ENCODE peak calls at places on chromosomes 6 and 20, in five cellular contexts. One of them, this sample, is unnamed.

GRCh38 chr6:43582911-43583310 is 6.9 kb downstream of the POLH start:
- DNase-seq in glutamatergic neuron: no peak
- DNase-seq in SK-N-SH: no peak
- DNase-seq in MM.1S: no peak
- DNase-seq in AG04450: no peak
- DNase-seq in this sample: no peak

GRCh38 chr6:35474978-35475570 is 6.9 kb downstream of the RPL10A start:
- DNase-seq in SK-N-SH: no peak
- DNase-seq in glutamatergic neuron: no peak
- DNase-seq in AG04450: no peak
- DNase-seq in MM.1S: no peak
- DNase-seq in this sample: no peak

GRCh38 chr20:64056639-64056888 is 6.4 kb upstream of the TCEA2 start:
- DNase-seq in AG04450: no peak
- DNase-seq in MM.1S: no peak
- DNase-seq in glutamatergic neuron: no peak
- DNase-seq in SK-N-SH: no peak
- DNase-seq in this sample: no peak

GRCh38 chr20:14879839-14880238 is 542.4 kb upstream of the FLRT3 start:
- DNase-seq in MM.1S: peak; percentile 48
- DNase-seq in AG04450: no peak
- DNase-seq in glutamatergic neuron: no peak
- DNase-seq in SK-N-SH: no peak
- DNase-seq in this sample: no peak

GRCh38 chr6:163585932-163586437 is 171.5 kb downstream of the QKI start:
- DNase-seq in MM.1S: no peak
- DNase-seq in SK-N-SH: no peak
- DNase-seq in glutamatergic neuron: no peak
- DNase-seq in AG04450: peak; percentile 55
- DNase-seq in this sample: no peak

GRCh38 chr6:155317186-155317585 is 2.9 kb upstream of the TFB1M start:
- DNase-seq in AG04450: no peak
- DNase-seq in glutamatergic neuron: no peak
- DNase-seq in MM.1S: no peak
- DNase-seq in SK-N-SH: no peak
- DNase-seq in this sample: no peak

GRCh38 chr20:63475209-63475608 is 2.8 kb upstream of the KCNQ2 start:
- DNase-seq in glutamatergic neuron: no peak
- DNase-seq in AG04450: no peak
- DNase-seq in MM.1S: no peak
- DNase-seq in SK-N-SH: no peak
- DNase-seq in this sample: peak; percentile 81

GRCh38 chr6:30518505-30518850 is 29.2 kb downstream of the HLA-E start:
- DNase-seq in AG04450: no peak
- DNase-seq in glutamatergic neuron: no peak
- DNase-seq in MM.1S: no peak
- DNase-seq in SK-N-SH: no peak
- DNase-seq in this sample: no peak

GRCh38 chr6:32074996-32075532 is 34.1 kb downstream of the TNXB start:
- DNase-seq in SK-N-SH: no peak
- DNase-seq in glutamatergic neuron: no peak
- DNase-seq in MM.1S: no peak
- DNase-seq in AG04450: no peak
- DNase-seq in this sample: no peak

GRCh38 chr20:3890999-3891929 is 2.1 kb downstream of the PANK2 start:
- DNase-seq in MM.1S: no peak
- DNase-seq in AG04450: no peak
- DNase-seq in glutamatergic neuron: no peak
- DNase-seq in SK-N-SH: no peak
- DNase-seq in this sample: no peak

GRCh38 chr20:40931348-40932044 is 97.1 kb upstream of the TOP1 start:
- DNase-seq in AG04450: no peak
- DNase-seq in SK-N-SH: no peak
- DNase-seq in glutamatergic neuron: peak; percentile 46
- DNase-seq in MM.1S: no peak
- DNase-seq in this sample: no peak

GRCh38 chr20:51272392-51272791 is 249.5 kb upstream of the KCNG1 start:
- DNase-seq in AG04450: peak; percentile 41
- DNase-seq in glutamatergic neuron: no peak
- DNase-seq in SK-N-SH: no peak
- DNase-seq in MM.1S: no peak
- DNase-seq in this sample: no peak

GRCh38 chr6:14270925-14271791 is 153.6 kb downstream of the CD83 start:
- DNase-seq in glutamatergic neuron: no peak
- DNase-seq in AG04450: peak; percentile 20
- DNase-seq in MM.1S: no peak
- DNase-seq in SK-N-SH: no peak
- DNase-seq in this sample: no peak

GRCh38 chr6:4615231-4615630 is 161.0 kb upstream of the CDYL start:
- DNase-seq in SK-N-SH: no peak
- DNase-seq in MM.1S: no peak
- DNase-seq in glutamatergic neuron: no peak
- DNase-seq in AG04450: no peak
- DNase-seq in this sample: no peak

GRCh38 chr6:45491048-45491447 is 113.3 kb upstream of the SUPT3H start:
- DNase-seq in AG04450: no peak
- DNase-seq in MM.1S: no peak
- DNase-seq in glutamatergic neuron: no peak
- DNase-seq in SK-N-SH: no peak
- DNase-seq in this sample: no peak

GRCh38 chr6:35370124-35370741 is 27.9 kb downstream of the PPARD start:
- DNase-seq in AG04450: peak; percentile 46
- DNase-seq in MM.1S: peak; percentile 33
- DNase-seq in SK-N-SH: no peak
- DNase-seq in glutamatergic neuron: no peak
- DNase-seq in this sample: no peak

GRCh38 chr6:5943591-5943990 is 63.1 kb downstream of the NRN1 start:
- DNase-seq in MM.1S: no peak
- DNase-seq in SK-N-SH: no peak
- DNase-seq in glutamatergic neuron: no peak
- DNase-seq in AG04450: no peak
- DNase-seq in this sample: no peak

GRCh38 chr6:135114355-135115145 is 59.9 kb upstream of the HBS1L start:
- DNase-seq in MM.1S: no peak
- DNase-seq in glutamatergic neuron: no peak
- DNase-seq in AG04450: no peak
- DNase-seq in SK-N-SH: no peak
- DNase-seq in this sample: no peak

GRCh38 chr6:30321692-30322388 is 4.9 kb upstream of the TRIM39 start:
- DNase-seq in glutamatergic neuron: no peak
- DNase-seq in MM.1S: no peak
- DNase-seq in AG04450: no peak
- DNase-seq in SK-N-SH: no peak
- DNase-seq in this sample: no peak

GRCh38 chr6:26502169-26502568 is 2.1 kb downstream of the BTN1A1 start:
- DNase-seq in MM.1S: no peak
- DNase-seq in SK-N-SH: no peak
- DNase-seq in glutamatergic neuron: no peak
- DNase-seq in AG04450: no peak
- DNase-seq in this sample: no peak

GRCh38 chr20:43138061-43138860 is 51.4 kb downstream of the PTPRT start:
- DNase-seq in SK-N-SH: no peak
- DNase-seq in AG04450: no peak
- DNase-seq in glutamatergic neuron: no peak
- DNase-seq in MM.1S: no peak
- DNase-seq in this sample: no peak

GRCh38 chr6:153947817-153948447 is 91.1 kb upstream of the OPRM1 start:
- DNase-seq in glutamatergic neuron: peak; percentile 51
- DNase-seq in AG04450: no peak
- DNase-seq in SK-N-SH: peak; percentile 19
- DNase-seq in MM.1S: no peak
- DNase-seq in this sample: peak; percentile 53

GRCh38 chr6:105112577-105112976 is 67.2 kb downstream of the POPDC3 start:
- DNase-seq in glutamatergic neuron: no peak
- DNase-seq in AG04450: no peak
- DNase-seq in MM.1S: peak; percentile 7
- DNase-seq in SK-N-SH: no peak
- DNase-seq in this sample: no peak

GRCh38 chr6:64250126-64250525 is 614.5 kb downstream of the PHF3 start:
- DNase-seq in SK-N-SH: no peak
- DNase-seq in glutamatergic neuron: no peak
- DNase-seq in AG04450: peak; percentile 34
- DNase-seq in MM.1S: no peak
- DNase-seq in this sample: no peak

GRCh38 chr6:7833753-7834075 is 76.9 kb downstream of the TXNDC5 start:
- DNase-seq in glutamatergic neuron: no peak
- DNase-seq in AG04450: no peak
- DNase-seq in SK-N-SH: no peak
- DNase-seq in MM.1S: no peak
- DNase-seq in this sample: no peak

GRCh38 chr20:62832212-62832922 is 15.5 kb downstream of the COL9A3 start:
- DNase-seq in SK-N-SH: peak; percentile 21
- DNase-seq in MM.1S: peak; percentile 79
- DNase-seq in AG04450: no peak
- DNase-seq in glutamatergic neuron: peak; percentile 50
- DNase-seq in this sample: no peak

GRCh38 chr6:44002591-44003344 is 124.5 kb downstream of the MRPL14 start:
- DNase-seq in SK-N-SH: peak; percentile 72
- DNase-seq in MM.1S: peak; percentile 65
- DNase-seq in glutamatergic neuron: peak; percentile 63
- DNase-seq in AG04450: no peak
- DNase-seq in this sample: peak; percentile 81

GRCh38 chr6:31794866-31795615 is 511 bp downstream of the VARS1 start:
- DNase-seq in glutamatergic neuron: peak; percentile 49
- DNase-seq in SK-N-SH: peak; percentile 80
- DNase-seq in MM.1S: no peak
- DNase-seq in AG04450: no peak
- DNase-seq in this sample: peak; percentile 42

GRCh38 chr6:151239603-151240035 is at the start of gene AKAP12:
- DNase-seq in SK-N-SH: no peak
- DNase-seq in AG04450: peak; percentile 23
- DNase-seq in MM.1S: no peak
- DNase-seq in glutamatergic neuron: peak; percentile 67
- DNase-seq in this sample: no peak

GRCh38 chr6:2743280-2744205 is 7.2 kb downstream of the MYLK4 start:
- DNase-seq in SK-N-SH: no peak
- DNase-seq in AG04450: no peak
- DNase-seq in MM.1S: no peak
- DNase-seq in glutamatergic neuron: no peak
- DNase-seq in this sample: no peak

GRCh38 chr6:53567701-53568100 is 22.8 kb upstream of the GCLC start:
- DNase-seq in AG04450: no peak
- DNase-seq in SK-N-SH: no peak
- DNase-seq in glutamatergic neuron: no peak
- DNase-seq in MM.1S: no peak
- DNase-seq in this sample: no peak

GRCh38 chr6:45678063-45678620 is 300.4 kb upstream of the SUPT3H start:
- DNase-seq in AG04450: no peak
- DNase-seq in SK-N-SH: no peak
- DNase-seq in MM.1S: no peak
- DNase-seq in glutamatergic neuron: no peak
- DNase-seq in this sample: no peak

GRCh38 chr20:6533321-6533720 is 234.2 kb upstream of the BMP2 start:
- DNase-seq in SK-N-SH: no peak
- DNase-seq in AG04450: peak; percentile 72
- DNase-seq in glutamatergic neuron: no peak
- DNase-seq in MM.1S: no peak
- DNase-seq in this sample: no peak

GRCh38 chr6:142474446-142475289 is 172.9 kb downstream of the ADGRG6 start:
- DNase-seq in MM.1S: peak; percentile 14
- DNase-seq in glutamatergic neuron: peak; percentile 57
- DNase-seq in SK-N-SH: peak; percentile 47
- DNase-seq in AG04450: peak; percentile 44
- DNase-seq in this sample: peak; percentile 59

GRCh38 chr20:61599061-61599930 is 347.2 kb downstream of the CDH4 start:
- DNase-seq in AG04450: no peak
- DNase-seq in MM.1S: no peak
- DNase-seq in SK-N-SH: peak; percentile 62
- DNase-seq in glutamatergic neuron: peak; percentile 53
- DNase-seq in this sample: peak; percentile 23
- TF ChIP-seq CTCF in AG04450: no peak
- TF ChIP-seq CTCF in MM.1S: peak; percentile 16
- TF ChIP-seq CTCF in SK-N-SH: no peak
- TF ChIP-seq CTCF in glutamatergic neuron: no peak
- TF ChIP-seq CTCF in this sample: peak; percentile 12

DNA sequence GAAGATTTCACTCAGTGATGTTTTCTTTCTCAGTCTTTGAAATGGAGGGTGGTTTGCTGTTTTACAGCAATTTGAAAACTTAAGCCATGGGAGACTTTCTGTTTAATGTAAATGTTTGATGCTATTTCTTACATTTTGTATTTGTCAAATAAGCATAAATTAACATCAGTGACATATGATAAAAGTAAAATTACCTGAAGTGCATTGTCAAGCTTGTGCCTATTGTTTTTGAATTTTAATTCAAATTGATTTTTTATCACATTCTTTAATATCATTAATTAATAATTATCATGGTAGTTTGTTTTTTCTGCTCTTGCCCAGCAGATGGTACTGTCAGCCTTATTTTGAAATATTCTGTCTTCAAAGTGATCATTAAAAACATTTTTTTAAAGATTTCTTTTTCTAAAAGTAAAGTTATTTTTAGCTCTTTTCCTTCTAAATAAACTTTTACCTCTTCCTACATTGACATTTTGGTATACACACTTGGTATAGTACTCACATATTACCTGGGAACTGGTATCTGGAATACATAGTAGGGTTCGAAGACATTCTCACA is 29.1 kb downstream of the L3MBTL3 start:
- DNase-seq in AG04450: no peak
- DNase-seq in MM.1S: no peak
- DNase-seq in glutamatergic neuron: no peak
- DNase-seq in SK-N-SH: no peak
- DNase-seq in this sample: no peak
- TF ChIP-seq CTCF in AG04450: peak; percentile 26
- TF ChIP-seq CTCF in MM.1S: no peak
- TF ChIP-seq CTCF in glutamatergic neuron: no peak
- TF ChIP-seq CTCF in SK-N-SH: peak; percentile 43
- TF ChIP-seq CTCF in this sample: no peak

GRCh38 chr20:8454137-8454712 is 322.2 kb downstream of the PLCB1 start:
- DNase-seq in glutamatergic neuron: no peak
- DNase-seq in AG04450: peak; percentile 71
- DNase-seq in SK-N-SH: peak; percentile 8
- DNase-seq in MM.1S: no peak
- DNase-seq in this sample: no peak
- TF ChIP-seq CTCF in glutamatergic neuron: peak; percentile 22
- TF ChIP-seq CTCF in AG04450: peak; percentile 68
- TF ChIP-seq CTCF in SK-N-SH: peak; percentile 77
- TF ChIP-seq CTCF in MM.1S: peak; percentile 37
- TF ChIP-seq CTCF in this sample: no peak

GRCh38 chr6:78438135-78438534 is 429.2 kb upstream of the IRAK1BP1 start:
- DNase-seq in glutamatergic neuron: no peak
- DNase-seq in MM.1S: no peak
- DNase-seq in AG04450: no peak
- DNase-seq in SK-N-SH: no peak
- DNase-seq in this sample: no peak

DNA sequence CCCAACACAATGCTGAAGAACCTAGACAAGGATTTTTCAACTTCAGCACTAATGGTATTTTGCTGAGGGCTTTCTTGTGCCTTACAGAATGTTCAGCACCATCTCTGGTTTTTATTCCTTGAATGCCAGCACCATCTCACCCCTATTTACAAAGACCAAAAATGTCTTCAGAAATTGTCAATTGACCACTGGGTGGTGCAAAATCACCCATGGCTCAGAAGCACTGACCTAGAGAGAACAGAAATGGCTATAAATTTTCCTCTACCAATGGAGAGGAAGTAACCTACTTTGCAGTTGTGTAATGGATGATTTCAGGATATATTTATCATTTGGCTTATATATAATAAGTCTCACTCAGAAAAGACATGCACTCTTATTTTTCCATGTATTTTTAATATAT is 431.0 kb upstream of the IRAK1BP1 start:
- DNase-seq in MM.1S: no peak
- DNase-seq in glutamatergic neuron: no peak
- DNase-seq in SK-N-SH: no peak
- DNase-seq in AG04450: peak; percentile 8
- DNase-seq in this sample: no peak
- TF ChIP-seq CTCF in MM.1S: peak; percentile 28
- TF ChIP-seq CTCF in glutamatergic neuron: peak; percentile 8
- TF ChIP-seq CTCF in SK-N-SH: peak; percentile 54
- TF ChIP-seq CTCF in AG04450: peak; percentile 53
- TF ChIP-seq CTCF in this sample: no peak